ENCODE peak calls at places on chromosome 5, in four cellular contexts. H is K562, J is GM12878, M is IMR-90. O is an unnamed sample.

GRCh38 chr5:99187611-99188010 is 258.8 kb upstream of the CHD1 start:
- DNase-seq in H (no peak), J (no peak), M (no peak), O (no peak)

GRCh38 chr5:132237670-132238069 is 10.0 kb upstream of the P4HA2 start:
- DNase-seq in H (no peak), J (no peak), M (no peak), O (no peak)

GRCh38 chr5:172550096-172550765 is 90.8 kb upstream of the NEURL1B start:
- DNase-seq in H (no peak), J (no peak), M (no peak), O (peak; percentile 57)

GRCh38 chr5:8829322-8830029 is 716.4 kb downstream of the SEMA5A start:
- DNase-seq in H (no peak), J (no peak), M (peak; percentile 100), O (no peak)

GRCh38 chr5:111655169-111655924 is 101.6 kb downstream of the NREP start:
- DNase-seq in H (no peak), J (no peak), M (peak; percentile 70), O (no peak)

GRCh38 chr5:125002727-125003598 is 256.5 kb upstream of the ZNF608 start:
- DNase-seq in H (no peak), J (peak; percentile 55), M (no peak), O (no peak)

GRCh38 chr5:1118231-1118698 is 6.4 kb upstream of the SLC12A7 start:
- DNase-seq in H (no peak), J (no peak), M (peak; percentile 11), O (no peak)

GRCh38 chr5:176866913-176867312 is 32.2 kb downstream of the HK3 start:
- DNase-seq in H (peak; percentile 42), J (no peak), M (no peak), O (peak; percentile 91)

GRCh38 chr5:107673106-107673367 is 2.3 kb upstream of the EFNA5 start:
- DNase-seq in H (no peak), J (no peak), M (peak; percentile 19), O (no peak)

GRCh38 chr5:55832446-55832845 is 18.7 kb upstream of the IL31RA start:
- DNase-seq in H (no peak), J (no peak), M (no peak), O (no peak)

GRCh38 chr5:180467028-180467427 is 27.2 kb upstream of the CNOT6 start:
- DNase-seq in H (no peak), J (no peak), M (no peak), O (no peak)

GRCh38 chr5:54616031-54616430 is 98.5 kb downstream of the SNX18 start:
- DNase-seq in H (no peak), J (no peak), M (peak; percentile 89), O (no peak)

GRCh38 chr5:35242695-35243258 is 12.5 kb upstream of the PRLR start:
- DNase-seq in H (no peak), J (no peak), M (no peak), O (no peak)

GRCh38 chr5:1724822-1725602 is 74.6 kb downstream of the MRPL36 start:
- DNase-seq in H (peak; percentile 77), J (no peak), M (no peak), O (no peak)

GRCh38 chr5:69493235-69493925 is 790 bp downstream of the OCLN start:
- DNase-seq in H (no peak), J (no peak), M (no peak), O (peak; percentile 74)

GRCh38 chr5:14379739-14380497 is 201.7 kb upstream of the OTULINL start:
- DNase-seq in H (peak; percentile 56), J (no peak), M (no peak), O (no peak)

GRCh38 chr5:3035452-3035851 is 284.0 kb upstream of the IRX2 start:
- DNase-seq in H (no peak), J (no peak), M (no peak), O (no peak)

GRCh38 chr5:94705427-94705826 is 87.0 kb downstream of the SLF1 start:
- DNase-seq in H (no peak), J (no peak), M (peak; percentile 46), O (no peak)

GRCh38 chr5:34494111-34494755 is 161.9 kb upstream of the RAI14 start:
- DNase-seq in H (no peak), J (no peak), M (peak; percentile 87), O (no peak)

GRCh38 chr5:14202462-14202861 is 59.3 kb downstream of the TRIO start:
- DNase-seq in H (no peak), J (no peak), M (no peak), O (no peak)

GRCh38 chr5:178765753-178766300 is 35.4 kb upstream of the ZNF354A start:
- DNase-seq in H (no peak), J (no peak), M (no peak), O (no peak)

GRCh38 chr5:172749881-172750608 is 20.9 kb downstream of the DUSP1 start:
- DNase-seq in H (no peak), J (no peak), M (no peak), O (no peak)

DNA sequence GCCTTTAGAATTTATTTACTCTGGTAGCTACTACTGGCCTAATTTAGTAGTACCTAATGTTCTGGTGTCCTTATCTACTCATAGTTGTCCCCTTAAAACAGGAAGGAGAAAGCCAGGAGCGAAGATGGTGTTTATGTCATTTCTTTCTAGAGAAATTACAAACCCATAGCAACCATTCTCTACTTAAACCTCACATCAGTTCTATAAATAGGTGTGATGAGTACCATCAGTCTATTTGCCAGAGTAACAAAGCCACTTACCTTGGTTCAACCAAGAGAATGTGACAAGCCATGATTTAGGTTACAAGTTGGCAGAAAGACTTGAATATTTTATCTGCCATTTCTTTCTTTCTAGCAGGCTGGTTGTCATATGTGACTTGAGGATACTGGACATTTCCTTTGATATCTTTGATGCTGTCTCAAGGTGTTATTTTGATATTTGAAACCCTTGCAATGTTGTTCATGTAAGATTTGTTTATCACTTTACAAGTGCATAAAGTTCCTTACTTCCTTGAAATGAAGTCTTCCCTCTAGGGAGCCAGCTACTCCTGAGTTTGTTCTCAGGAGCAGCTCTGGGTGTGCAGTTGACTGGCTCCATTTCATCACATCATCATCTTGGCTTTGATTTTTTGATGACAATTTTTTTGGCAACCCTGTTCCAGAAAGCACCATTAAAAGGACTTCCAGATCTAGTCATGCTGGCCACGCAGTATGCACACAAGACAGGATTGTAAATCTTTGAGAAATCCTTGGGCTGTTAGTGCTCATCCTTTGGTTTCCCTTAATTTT is 286.8 kb downstream of the ARHGAP26 start:
- DNase-seq in H (no peak), J (no peak), M (no peak), O (no peak)
- TF ChIP-seq RCOR1 in H (no peak), J (no peak), M (no peak), O (no peak)

DNA sequence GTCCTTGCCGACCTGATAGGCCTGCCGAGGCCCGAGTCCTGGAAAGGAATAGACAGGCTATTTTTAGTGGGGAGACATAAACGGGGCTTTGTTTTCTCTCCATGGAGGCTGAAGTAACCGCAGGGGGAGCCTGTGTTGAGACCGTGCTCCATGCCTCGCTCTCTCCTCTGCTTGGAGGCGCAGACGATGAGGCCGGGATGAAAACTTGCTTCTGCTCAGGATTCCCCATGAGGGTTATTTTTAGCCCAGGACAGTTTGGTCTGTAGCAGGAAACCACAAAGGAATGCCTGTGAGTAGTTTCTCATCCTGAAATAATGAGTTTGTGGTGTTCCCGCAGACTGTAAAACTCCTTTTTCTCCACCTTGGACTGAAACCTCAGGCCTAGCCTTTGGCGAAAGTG is 81.9 kb upstream of the RARS1 start:
- DNase-seq in H (no peak), J (no peak), M (peak; percentile 92), O (no peak)
- TF ChIP-seq RCOR1 in H (no peak), J (no peak), M (no peak), O (no peak)

GRCh38 chr5:130289132-130290088 is 385.1 kb downstream of the CHSY3 start:
- DNase-seq in H (no peak), J (no peak), M (no peak), O (no peak)
- TF ChIP-seq RCOR1 in H (no peak), J (no peak), M (no peak), O (no peak)

GRCh38 chr5:157275403-157275802 is 9.5 kb downstream of the CYFIP2 start:
- DNase-seq in H (no peak), J (no peak), M (no peak), O (no peak)
- TF ChIP-seq RCOR1 in H (no peak), J (no peak), M (no peak), O (no peak)

DNA sequence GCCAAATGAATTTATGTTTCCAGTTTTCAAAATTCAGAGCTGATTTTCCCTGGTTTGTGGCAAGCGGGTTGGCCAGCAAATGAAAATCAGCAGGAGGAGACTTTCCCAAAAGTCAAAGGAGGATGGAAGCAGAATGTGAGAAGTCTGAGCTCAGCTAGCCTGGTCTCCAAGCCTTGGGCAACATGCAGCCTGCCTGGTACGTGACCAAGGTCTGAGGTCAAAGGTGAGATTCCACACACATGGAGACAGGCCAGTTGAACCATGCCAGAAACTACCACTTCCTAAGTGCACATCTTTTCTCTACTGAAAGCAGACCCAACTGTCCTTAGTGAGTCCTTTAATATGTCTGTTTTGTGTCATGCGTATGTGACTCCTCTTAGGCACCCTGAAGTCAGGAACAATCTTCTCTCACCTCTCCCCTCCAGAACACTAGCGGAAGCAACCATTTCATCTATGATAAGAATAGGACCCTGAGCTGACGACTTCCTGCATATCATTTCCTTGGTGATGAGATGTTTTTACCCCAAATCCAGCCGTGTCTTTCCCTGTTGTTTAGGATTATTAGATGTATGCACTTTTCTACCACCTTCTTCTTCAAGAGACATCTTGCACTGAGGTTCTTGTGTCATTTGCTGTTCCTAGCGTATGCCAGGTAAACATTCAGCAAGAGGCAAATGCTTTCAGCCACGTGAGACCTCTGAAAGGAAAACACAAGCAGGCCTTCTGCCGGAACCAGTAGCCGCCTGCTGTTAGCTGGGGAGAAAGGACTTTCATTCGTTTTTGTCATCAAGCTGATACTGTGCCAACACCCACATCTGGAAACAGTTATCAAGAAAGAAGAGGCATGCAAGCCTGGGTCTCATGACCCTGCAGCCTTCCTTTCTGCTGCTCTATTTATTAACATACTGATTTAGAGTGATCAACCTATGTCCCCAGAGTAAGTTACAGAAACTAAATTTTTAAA is 9.7 kb upstream of the TGFBI start:
- DNase-seq in H (no peak), J (no peak), M (peak; percentile 99), O (peak; percentile 82)
- TF ChIP-seq RCOR1 in H (no peak), J (no peak), M (no peak), O (peak; percentile 96)

GRCh38 chr5:159218595-159219023 is 9.3 kb upstream of the RNF145 start:
- DNase-seq in H (no peak), J (no peak), M (peak; percentile 38), O (no peak)
- TF ChIP-seq RCOR1 in H (no peak), J (no peak), M (no peak), O (no peak)

DNA sequence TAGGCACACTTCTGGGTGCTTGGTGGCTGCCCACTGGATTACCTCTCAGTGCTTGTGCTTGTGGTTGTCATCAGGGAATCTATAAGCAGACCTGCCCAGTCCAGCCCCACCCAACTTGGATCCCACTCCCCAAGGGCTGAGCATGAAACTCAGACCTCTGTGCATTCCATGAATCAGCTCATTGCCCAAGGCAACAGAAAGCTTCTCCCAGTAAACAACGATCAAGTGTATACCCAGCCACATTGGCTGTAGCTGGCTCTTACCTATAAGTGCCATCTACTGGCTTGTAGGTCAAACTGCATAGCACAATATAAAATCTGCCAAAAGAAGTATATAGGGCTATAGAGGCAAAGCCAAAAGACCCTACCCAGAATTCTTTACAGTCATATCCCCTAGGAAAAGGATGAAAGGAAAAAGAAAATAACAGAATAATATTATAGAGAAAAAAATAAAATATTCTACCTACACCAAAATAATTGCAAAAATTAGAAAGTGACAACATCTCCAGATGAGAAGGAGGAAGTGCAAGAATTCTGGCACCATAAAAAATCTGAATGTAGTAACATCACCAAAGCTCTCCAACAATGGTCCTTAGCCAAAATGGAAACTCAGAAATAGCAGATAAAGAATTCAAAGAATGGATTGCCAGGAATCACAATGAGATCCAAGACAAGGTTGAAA is 321.0 kb upstream of the TRPC7 start:
- DNase-seq in H (no peak), J (no peak), M (peak; percentile 26), O (no peak)
- TF ChIP-seq RCOR1 in H (no peak), J (no peak), M (no peak), O (no peak)

GRCh38 chr5:123099514-123100151 is 10.6 kb downstream of the PRDM6 start:
- DNase-seq in H (no peak), J (no peak), M (no peak), O (peak; percentile 88)
- TF ChIP-seq RCOR1 in H (no peak), J (no peak), M (no peak), O (no peak)